ENCODE peak calls at places on chromosomes 5 and 9, in five cellular contexts. One of them, this sample, is unnamed. For H3K9me3, the result is how much of the 10 kb centered on the place peaks cover.

GRCh38 chr9:137814436-137814835 is 63.1 kb upstream of the CACNA1B start:
- DNase-seq in transverse colon: no peak
- DNase-seq in CD8-positive, alpha-beta T cell: no peak
- DNase-seq in Peyer's patch: no peak
- DNase-seq in kidney: peak
- DNase-seq in this sample: no peak

GRCh38 chr5:157366741-157367684 is 93.0 kb upstream of the NIPAL4 start:
- DNase-seq in transverse colon: no peak
- DNase-seq in CD8-positive, alpha-beta T cell: no peak
- DNase-seq in kidney: no peak
- DNase-seq in Peyer's patch: no peak
- DNase-seq in this sample: no peak

GRCh38 chr5:75622564-75622963 is 11.3 kb downstream of the ANKDD1B start:
- DNase-seq in Peyer's patch: peak
- DNase-seq in transverse colon: peak
- DNase-seq in CD8-positive, alpha-beta T cell: no peak
- DNase-seq in kidney: no peak
- DNase-seq in this sample: peak

GRCh38 chr5:168701641-168702040 is 122.5 kb upstream of the PANK3 start:
- DNase-seq in Peyer's patch: no peak
- DNase-seq in CD8-positive, alpha-beta T cell: no peak
- DNase-seq in transverse colon: no peak
- DNase-seq in kidney: no peak
- DNase-seq in this sample: no peak

GRCh38 chr5:51810592-51810991 is 427.3 kb downstream of the ISL1 start:
- DNase-seq in transverse colon: no peak
- DNase-seq in CD8-positive, alpha-beta T cell: no peak
- DNase-seq in kidney: no peak
- DNase-seq in Peyer's patch: no peak
- DNase-seq in this sample: no peak

GRCh38 chr5:170333161-170333909 is 35.8 kb upstream of the LCP2 start:
- DNase-seq in Peyer's patch: peak
- DNase-seq in transverse colon: peak
- DNase-seq in kidney: no peak
- DNase-seq in CD8-positive, alpha-beta T cell: peak
- DNase-seq in this sample: peak

GRCh38 chr5:180830253-180831138 is 27.9 kb upstream of the MGAT1 start:
- DNase-seq in transverse colon: peak
- DNase-seq in Peyer's patch: peak
- DNase-seq in CD8-positive, alpha-beta T cell: peak
- DNase-seq in kidney: peak
- DNase-seq in this sample: peak

GRCh38 chr5:77087484-77088291 is 603 bp upstream of the ZBED3 start:
- DNase-seq in transverse colon: peak
- DNase-seq in CD8-positive, alpha-beta T cell: no peak
- DNase-seq in Peyer's patch: no peak
- DNase-seq in kidney: peak
- DNase-seq in this sample: peak

GRCh38 chr5:124654418-124654817 is 92.0 kb downstream of the ZNF608 start:
- DNase-seq in CD8-positive, alpha-beta T cell: no peak
- DNase-seq in kidney: no peak
- DNase-seq in Peyer's patch: no peak
- DNase-seq in transverse colon: no peak
- DNase-seq in this sample: no peak

GRCh38 chr5:176863041-176863764 is 35.9 kb downstream of the HK3 start:
- DNase-seq in kidney: no peak
- DNase-seq in transverse colon: no peak
- DNase-seq in CD8-positive, alpha-beta T cell: no peak
- DNase-seq in Peyer's patch: no peak
- DNase-seq in this sample: no peak

GRCh38 chr5:59351076-59351794 is 542.3 kb downstream of the PDE4D start:
- DNase-seq in Peyer's patch: no peak
- DNase-seq in CD8-positive, alpha-beta T cell: no peak
- DNase-seq in kidney: no peak
- DNase-seq in transverse colon: no peak
- DNase-seq in this sample: peak

GRCh38 chr5:16669776-16670175 is 53.0 kb upstream of the RETREG1 start:
- DNase-seq in kidney: no peak
- DNase-seq in transverse colon: no peak
- DNase-seq in CD8-positive, alpha-beta T cell: no peak
- DNase-seq in Peyer's patch: no peak
- DNase-seq in this sample: no peak

GRCh38 chr5:4661851-4662250 is 478.3 kb upstream of the ADAMTS16 start:
- DNase-seq in CD8-positive, alpha-beta T cell: no peak
- DNase-seq in Peyer's patch: no peak
- DNase-seq in kidney: no peak
- DNase-seq in transverse colon: no peak
- DNase-seq in this sample: no peak

GRCh38 chr9:98742325-98743280 is 33.9 kb upstream of the GABBR2 start:
- DNase-seq in kidney: no peak
- DNase-seq in transverse colon: no peak
- DNase-seq in Peyer's patch: no peak
- DNase-seq in CD8-positive, alpha-beta T cell: no peak
- DNase-seq in this sample: no peak

GRCh38 chr9:89996717-89997116 is 391.9 kb downstream of the GADD45G start:
- DNase-seq in CD8-positive, alpha-beta T cell: no peak
- DNase-seq in Peyer's patch: peak
- DNase-seq in kidney: no peak
- DNase-seq in transverse colon: peak
- DNase-seq in this sample: peak

GRCh38 chr9:89881431-89881830 is 276.6 kb downstream of the GADD45G start:
- DNase-seq in transverse colon: no peak
- DNase-seq in Peyer's patch: no peak
- DNase-seq in kidney: no peak
- DNase-seq in CD8-positive, alpha-beta T cell: no peak
- DNase-seq in this sample: no peak

GRCh38 chr9:34373749-34374148 is 2.9 kb downstream of the MYORG start:
- DNase-seq in Peyer's patch: no peak
- DNase-seq in kidney: no peak
- DNase-seq in CD8-positive, alpha-beta T cell: no peak
- DNase-seq in transverse colon: no peak
- DNase-seq in this sample: no peak

GRCh38 chr5:161230222-161230621 is 316.3 kb downstream of the GABRB2 start:
- DNase-seq in kidney: no peak
- DNase-seq in Peyer's patch: peak
- DNase-seq in CD8-positive, alpha-beta T cell: no peak
- DNase-seq in transverse colon: peak
- DNase-seq in this sample: peak

GRCh38 chr9:77010527-77010926 is 8.9 kb upstream of the FOXB2 start:
- DNase-seq in Peyer's patch: no peak
- DNase-seq in transverse colon: no peak
- DNase-seq in CD8-positive, alpha-beta T cell: no peak
- DNase-seq in kidney: no peak
- DNase-seq in this sample: no peak

GRCh38 chr9:137265496-137266161 is 10.5 kb downstream of the NELFB start:
- DNase-seq in kidney: peak
- DNase-seq in CD8-positive, alpha-beta T cell: no peak
- DNase-seq in Peyer's patch: no peak
- DNase-seq in transverse colon: no peak
- DNase-seq in this sample: no peak

GRCh38 chr5:109707531-109707930 is 17.8 kb downstream of the MAN2A1 start:
- DNase-seq in kidney: no peak
- DNase-seq in transverse colon: no peak
- DNase-seq in CD8-positive, alpha-beta T cell: no peak
- DNase-seq in Peyer's patch: no peak
- DNase-seq in this sample: peak

GRCh38 chr9:95429948-95430620 is 86.7 kb downstream of the PTCH1 start:
- DNase-seq in Peyer's patch: no peak
- DNase-seq in transverse colon: no peak
- DNase-seq in kidney: no peak
- DNase-seq in CD8-positive, alpha-beta T cell: no peak
- DNase-seq in this sample: no peak

GRCh38 chr9:95429096-95429495 is 87.7 kb downstream of the PTCH1 start:
- DNase-seq in Peyer's patch: no peak
- DNase-seq in CD8-positive, alpha-beta T cell: no peak
- DNase-seq in kidney: no peak
- DNase-seq in transverse colon: no peak
- DNase-seq in this sample: no peak

GRCh38 chr9:95431286-95431685 is 85.5 kb downstream of the PTCH1 start:
- DNase-seq in kidney: no peak
- DNase-seq in CD8-positive, alpha-beta T cell: no peak
- DNase-seq in Peyer's patch: no peak
- DNase-seq in transverse colon: no peak
- DNase-seq in this sample: no peak

GRCh38 chr9:95422650-95423049 is 94.1 kb downstream of the PTCH1 start:
- DNase-seq in CD8-positive, alpha-beta T cell: no peak
- DNase-seq in Peyer's patch: no peak
- DNase-seq in kidney: no peak
- DNase-seq in transverse colon: no peak
- DNase-seq in this sample: no peak

DNA sequence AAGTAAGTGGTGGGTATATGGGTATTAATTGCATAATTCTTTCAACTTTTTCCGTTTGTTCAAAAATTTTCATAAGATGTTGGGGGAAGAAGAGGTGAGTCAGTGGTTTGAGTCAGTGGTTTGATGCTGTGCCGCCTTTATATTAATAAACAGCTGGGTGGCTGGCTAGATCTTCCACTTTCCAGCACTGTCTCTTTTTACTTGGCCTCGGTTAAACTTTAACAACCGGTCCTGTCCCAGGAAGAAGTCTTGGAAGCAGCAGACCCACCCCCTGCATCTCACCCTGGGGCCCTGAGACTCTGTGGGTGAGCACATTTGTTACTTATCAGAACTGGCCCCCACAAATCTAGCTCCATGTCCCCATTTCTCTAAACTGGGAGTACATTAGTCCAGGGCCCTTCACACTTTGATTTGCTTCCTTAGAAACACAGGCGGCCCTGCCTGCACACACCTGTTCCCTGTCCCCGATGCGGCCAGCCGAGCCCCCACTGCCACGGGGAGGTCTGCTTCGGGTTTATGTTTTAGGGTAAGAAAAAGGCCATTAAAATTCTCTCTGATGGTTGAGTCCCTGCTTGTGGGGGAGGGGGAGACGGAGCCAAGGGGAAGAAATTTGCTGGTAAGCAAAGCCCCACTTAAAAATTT is 90.7 kb downstream of the PTCH1 start:
- DNase-seq in CD8-positive, alpha-beta T cell: no peak
- DNase-seq in transverse colon: peak
- DNase-seq in Peyer's patch: no peak
- DNase-seq in kidney: no peak
- DNase-seq in this sample: peak
- TF ChIP-seq CTCF in CD8-positive, alpha-beta T cell: no peak
- TF ChIP-seq CTCF in transverse colon: no peak
- TF ChIP-seq CTCF in Peyer's patch: no peak
- TF ChIP-seq CTCF in kidney: no peak
- TF ChIP-seq CTCF in this sample: no peak

GRCh38 chr9:23245067-23245466 is 581.0 kb downstream of the ELAVL2 start:
- DNase-seq in Peyer's patch: no peak
- DNase-seq in transverse colon: no peak
- DNase-seq in kidney: no peak
- DNase-seq in CD8-positive, alpha-beta T cell: no peak
- DNase-seq in this sample: no peak
- H3K9me3 ChIP-seq in Peyer's patch: under half
- H3K9me3 ChIP-seq in transverse colon: under half
- H3K9me3 ChIP-seq in kidney: under half
- H3K9me3 ChIP-seq in CD8-positive, alpha-beta T cell: under half
- H3K9me3 ChIP-seq in this sample: under half

DNA sequence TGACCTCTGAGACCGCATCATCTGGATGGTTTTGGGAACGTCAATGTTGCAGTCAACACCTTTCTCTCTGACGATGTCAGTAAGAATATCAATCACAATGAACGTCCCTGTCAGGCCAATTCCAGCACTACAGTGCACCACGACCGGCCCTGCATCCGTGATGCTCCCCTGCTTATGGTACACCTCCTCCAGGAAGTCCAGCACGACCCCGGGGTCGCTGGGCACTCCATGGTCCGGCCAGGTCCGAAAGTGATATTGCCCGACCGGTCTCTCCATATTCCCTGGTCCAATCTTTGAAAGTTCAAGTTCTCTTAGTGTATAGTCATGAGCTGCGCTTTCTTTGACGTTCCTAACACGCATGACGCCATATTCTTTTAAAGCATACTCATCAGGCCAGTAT is 203.6 kb upstream of the PRDM9 start:
- DNase-seq in Peyer's patch: no peak
- DNase-seq in kidney: no peak
- DNase-seq in transverse colon: no peak
- DNase-seq in CD8-positive, alpha-beta T cell: no peak
- DNase-seq in this sample: no peak
- H3K4me3 ChIP-seq in Peyer's patch: no peak
- H3K4me3 ChIP-seq in kidney: no peak
- H3K4me3 ChIP-seq in transverse colon: no peak
- H3K4me3 ChIP-seq in CD8-positive, alpha-beta T cell: no peak
- H3K4me3 ChIP-seq in this sample: no peak

DNA sequence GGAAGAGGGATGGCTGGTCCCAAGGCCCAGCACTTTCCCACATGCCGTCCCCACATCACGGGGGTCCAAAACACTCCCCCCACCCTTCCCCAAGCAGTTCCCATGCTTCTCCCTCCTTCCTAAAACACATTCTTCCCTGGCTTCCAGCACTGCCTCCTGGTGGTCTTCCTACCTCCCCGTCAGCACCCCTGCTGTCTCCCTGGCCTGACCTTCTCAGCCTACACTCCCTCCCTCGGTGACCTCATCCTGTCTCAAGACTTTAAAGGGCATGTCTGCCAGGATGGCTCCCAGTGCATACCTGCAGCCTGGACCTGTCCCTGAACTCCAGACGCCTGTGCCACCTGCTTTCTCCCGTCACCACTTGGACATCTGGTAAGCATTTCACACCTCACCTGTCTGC is 4.3 kb upstream of the NCS1 start:
- DNase-seq in Peyer's patch: no peak
- DNase-seq in kidney: no peak
- DNase-seq in transverse colon: no peak
- DNase-seq in CD8-positive, alpha-beta T cell: no peak
- DNase-seq in this sample: no peak
- TF ChIP-seq CTCF in Peyer's patch: no peak
- TF ChIP-seq CTCF in kidney: no peak
- TF ChIP-seq CTCF in transverse colon: no peak
- TF ChIP-seq CTCF in CD8-positive, alpha-beta T cell: no peak
- TF ChIP-seq CTCF in this sample: no peak

DNA sequence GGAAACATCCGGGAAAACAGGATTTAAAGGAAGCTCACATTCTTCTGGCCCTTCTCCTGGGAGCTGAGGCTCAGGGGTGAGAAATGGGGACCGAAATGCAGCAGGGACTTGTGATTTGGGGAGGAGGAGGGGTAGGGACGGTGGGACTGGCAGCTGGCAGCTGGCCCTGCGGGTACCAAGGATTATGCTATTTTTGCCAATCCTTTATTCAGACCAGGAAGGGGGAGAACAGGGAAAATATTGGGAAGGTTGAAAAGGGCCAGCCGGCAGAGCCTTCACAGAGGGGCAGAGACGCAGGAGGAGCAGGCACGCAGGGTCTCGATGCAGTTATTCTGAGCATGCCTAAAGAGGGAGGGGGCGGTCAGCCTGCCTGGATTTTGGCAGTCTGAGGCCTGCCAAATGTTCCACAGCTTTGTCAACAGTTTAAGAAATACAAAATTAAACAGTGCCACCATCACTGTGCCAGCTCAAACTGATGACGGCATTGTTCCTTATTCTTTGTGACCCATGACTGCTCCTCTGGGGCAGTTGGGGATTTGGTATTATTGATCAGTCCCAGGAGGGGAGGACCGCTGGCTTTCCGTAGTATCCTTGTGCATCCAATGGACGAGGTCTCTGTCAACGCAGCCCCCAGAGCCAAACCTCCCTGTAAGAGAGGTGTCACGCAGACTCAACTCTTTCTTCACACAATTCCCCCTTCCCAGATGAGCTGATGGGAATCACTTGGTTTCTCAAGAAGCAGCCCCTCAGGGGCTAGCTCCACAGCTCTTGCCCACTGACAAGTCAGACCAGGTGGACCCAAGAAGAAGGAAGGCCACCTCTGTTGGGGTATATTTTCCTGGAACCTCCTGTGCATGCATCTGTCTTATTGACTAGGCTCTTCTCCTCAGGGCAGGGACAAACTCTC is 553.3 kb downstream of the BNC2 start:
- DNase-seq in kidney: no peak
- DNase-seq in Peyer's patch: peak
- DNase-seq in transverse colon: no peak
- DNase-seq in CD8-positive, alpha-beta T cell: no peak
- DNase-seq in this sample: no peak
- H3K9me3 ChIP-seq in kidney: under half
- H3K9me3 ChIP-seq in Peyer's patch: under half
- H3K9me3 ChIP-seq in transverse colon: under half
- H3K9me3 ChIP-seq in CD8-positive, alpha-beta T cell: under half
- H3K9me3 ChIP-seq in this sample: under half